ENCODE peak calls at places on chromosomes 6 and 20, in four cellular contexts. A is WTC11, J is HepG2, B is K562. W is an unnamed sample.

GRCh38 chr6:135922746-135923145 is 71.2 kb downstream of the PDE7B start:
- DNase-seq in J (no peak), B (no peak), A (no peak), W (no peak)

GRCh38 chr6:152087096-152087495 is 279.6 kb downstream of the ESR1 start:
- DNase-seq in A (no peak), J (no peak), B (no peak), W (no peak)

GRCh38 chr6:169583867-169584541 is 117.8 kb downstream of the WDR27 start:
- DNase-seq in J (no peak), B (no peak), A (no peak), W (no peak)

GRCh38 chr20:1660263-1660662 is 2.7 kb upstream of the SIRPG start:
- DNase-seq in J (no peak), A (no peak), B (no peak), W (no peak)

GRCh38 chr20:23136893-23137745 is 51.0 kb upstream of the CD93 start:
- DNase-seq in B (peak; percentile 92), A (no peak), J (no peak), W (no peak)

GRCh38 chr6:146700078-146700686 is 101.4 kb downstream of the ADGB start:
- DNase-seq in J (peak; percentile 84), A (peak; percentile 17), B (peak; percentile 90), W (peak; percentile 69)

GRCh38 chr6:2949121-2949520 is 22.2 kb downstream of the SERPINB6 start:
- DNase-seq in B (no peak), A (no peak), J (no peak), W (no peak)

GRCh38 chr6:27332692-27333641 is 20.9 kb upstream of the POM121L2 start:
- DNase-seq in J (peak; percentile 75), B (peak; percentile 91), A (peak; percentile 55), W (peak; percentile 30)

GRCh38 chr20:63527184-63527583 is 6.6 kb downstream of the PPDPF start:
- DNase-seq in J (no peak), A (no peak), B (no peak), W (no peak)

GRCh38 chr6:48641544-48641943 is 530.5 kb upstream of the PTCHD4 start:
- DNase-seq in A (no peak), B (no peak), J (no peak), W (no peak)

GRCh38 chr6:37565267-37566208 is 65.8 kb upstream of the CCDC167 start:
- DNase-seq in J (no peak), B (peak; percentile 35), A (peak; percentile 79), W (no peak)

GRCh38 chr20:43985121-43985520 is 70.5 kb downstream of the TOX2 start:
- DNase-seq in A (no peak), J (no peak), B (no peak), W (no peak)

GRCh38 chr20:59808729-59809381 is 124.6 kb downstream of the SYCP2 start:
- DNase-seq in J (no peak), B (no peak), A (no peak), W (no peak)

GRCh38 chr6:79420054-79420453 is 117.2 kb downstream of the LCA5 start:
- DNase-seq in B (no peak), J (no peak), A (no peak), W (no peak)

GRCh38 chr6:85866373-85866740 is 223.7 kb upstream of the SYNCRIP start:
- DNase-seq in J (no peak), A (no peak), B (no peak), W (no peak)

GRCh38 chr6:96520851-96521115 is 823 bp upstream of the UFL1 start:
- DNase-seq in J (no peak), B (peak; percentile 47), A (no peak), W (no peak)

GRCh38 chr20:34705383-34706021 is 1.4 kb downstream of the TP53INP2 start:
- DNase-seq in B (peak; percentile 66), A (peak; percentile 30), J (peak; percentile 73), W (peak; percentile 37)

GRCh38 chr6:4370066-4370465 is 234.7 kb upstream of the ECI2 start:
- DNase-seq in B (no peak), A (no peak), J (no peak), W (peak; percentile 45)

GRCh38 chr6:154448448-154449096 is 61.9 kb downstream of the CNKSR3 start:
- DNase-seq in A (no peak), J (no peak), B (no peak), W (no peak)

GRCh38 chr20:32569380-32570305 is 15.5 kb downstream of the NOL4L start:
- DNase-seq in J (peak; percentile 47), A (no peak), B (peak; percentile 16), W (no peak)

GRCh38 chr20:23027721-23028120 is 7.4 kb upstream of the SSTR4 start:
- DNase-seq in B (no peak), J (no peak), A (no peak), W (no peak)

GRCh38 chr20:63979549-63980316 is at the start of gene SAMD10:
- DNase-seq in A (peak; percentile 53), B (peak; percentile 77), J (peak; percentile 70), W (no peak)

GRCh38 chr6:21395121-21395520 is 198.4 kb upstream of the SOX4 start:
- DNase-seq in B (no peak), A (no peak), J (no peak), W (no peak)

GRCh38 chr6:109236140-109237081 is 141.1 kb downstream of the CEP57L1 start:
- DNase-seq in B (peak; percentile 92), A (peak; percentile 82), J (peak; percentile 46), W (no peak)

GRCh38 chr6:131023834-131024504 is 39.1 kb downstream of the EPB41L2 start:
- DNase-seq in A (no peak), J (no peak), B (no peak), W (no peak)

GRCh38 chr6:55675936-55676335 is 96.9 kb upstream of the HMGCLL1 start:
- DNase-seq in A (no peak), B (no peak), J (no peak), W (no peak)

GRCh38 chr20:50750145-50750671 is 18.8 kb downstream of the PARD6B start:
- DNase-seq in A (no peak), B (no peak), J (no peak), W (no peak)

GRCh38 chr20:32510601-32511357 is 74.4 kb downstream of the NOL4L start:
- DNase-seq in A (no peak), B (peak; percentile 83), J (peak; percentile 44), W (no peak)

GRCh38 chr6:162363757-162364156 is 363.8 kb downstream of the PRKN start:
- DNase-seq in A (no peak), J (peak; percentile 20), B (peak; percentile 59), W (no peak)

DNA sequence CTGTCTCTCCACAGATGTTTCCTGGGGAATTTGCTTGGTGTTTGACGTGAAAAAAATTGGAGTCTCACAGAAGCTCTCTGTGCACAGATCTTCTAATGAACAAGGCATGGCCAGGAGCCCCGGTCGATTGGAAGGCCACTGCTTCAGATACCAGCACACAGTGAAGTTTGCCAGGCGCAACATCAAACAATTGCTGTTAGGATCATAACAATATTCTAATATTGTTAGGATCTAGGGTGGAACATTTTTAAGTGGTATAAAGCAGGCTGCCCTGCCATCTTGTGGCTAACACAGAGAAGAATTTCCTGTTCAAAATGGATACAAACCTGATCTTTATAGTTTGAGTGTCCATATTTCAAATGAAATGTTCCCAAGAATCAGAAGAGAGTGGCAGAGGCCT is 64.1 kb downstream of the C6orf118 start:
- DNase-seq in A (no peak), B (no peak), J (no peak), W (peak; percentile 18)
- TF ChIP-seq MAX in A (no peak), B (no peak), J (no peak), W (no peak)

GRCh38 chr20:16220826-16221225 is 352.4 kb downstream of the KIF16B start:
- DNase-seq in J (no peak), A (no peak), B (no peak), W (no peak)

GRCh38 chr20:16228722-16229121 is 344.5 kb downstream of the KIF16B start:
- DNase-seq in J (no peak), A (no peak), B (peak; percentile 41), W (no peak)

GRCh38 chr20:16219182-16219581 is 354.1 kb downstream of the KIF16B start:
- DNase-seq in A (no peak), J (no peak), B (no peak), W (no peak)

GRCh38 chr20:16222859-16223411 is 350.3 kb downstream of the KIF16B start:
- DNase-seq in B (peak; percentile 2), A (no peak), J (no peak), W (no peak)
- TF ChIP-seq HMGXB4 in B (no peak), A (no peak), J (no peak), W (no peak)

GRCh38 chr20:58538752-58539151 is 23.6 kb upstream of the APCDD1L start:
- DNase-seq in J (no peak), B (no peak), A (no peak), W (no peak)
- TF ChIP-seq JUN in J (no peak), B (no peak), A (no peak), W (no peak)

GRCh38 chr6:150528648-150529285 is 70.9 kb upstream of the PLEKHG1 start:
- DNase-seq in J (no peak), A (peak; percentile 64), B (peak; percentile 3), W (no peak)
- TF ChIP-seq MAX in J (no peak), A (peak; percentile 30), B (no peak), W (no peak)

DNA sequence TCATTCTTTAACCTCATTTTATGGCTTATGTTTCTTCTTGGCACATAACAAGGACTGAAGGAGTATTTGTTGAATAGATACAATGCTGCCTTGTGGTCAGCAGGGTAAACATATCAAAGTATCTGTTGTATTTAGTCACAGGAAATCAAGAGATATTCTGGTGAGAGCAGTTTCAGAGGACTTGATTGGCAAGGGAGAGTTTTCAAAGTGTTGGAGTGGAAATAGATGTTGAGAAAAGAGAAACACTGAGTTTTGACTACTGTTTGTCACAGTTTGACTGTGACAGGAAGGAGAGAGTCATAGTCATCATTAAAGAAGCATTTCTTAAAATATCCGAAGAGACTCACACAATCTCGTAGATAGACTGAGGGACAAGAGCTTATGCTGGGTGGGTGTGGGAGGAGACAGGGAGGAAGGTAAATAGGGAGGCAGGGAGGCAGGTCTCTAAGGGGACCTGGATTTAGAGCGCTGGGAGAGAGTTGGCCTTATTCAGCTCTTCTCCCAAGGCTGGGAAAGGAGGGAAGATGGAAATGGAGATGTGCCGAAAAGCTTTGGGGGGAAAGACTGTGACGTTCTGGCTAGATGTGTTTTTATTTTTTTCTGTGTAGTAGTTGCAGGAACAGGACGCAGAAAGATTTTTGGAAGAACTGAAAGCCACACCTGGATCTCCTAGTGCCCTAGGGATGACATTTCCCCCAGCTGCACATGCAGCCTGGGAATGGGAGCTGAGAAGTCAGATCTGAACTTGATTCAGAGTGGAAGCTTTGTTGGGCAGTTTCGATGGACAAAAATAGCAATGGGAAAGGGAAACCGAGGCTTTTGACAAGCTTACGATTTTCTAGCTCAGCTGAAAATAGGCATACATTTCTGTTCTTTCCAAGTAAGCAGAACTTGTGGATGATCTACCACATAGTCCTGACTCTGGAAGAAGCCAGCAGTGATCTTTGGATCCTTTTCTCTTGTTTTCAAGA is 65.0 kb upstream of the IFNGR1 start:
- DNase-seq in B (no peak), A (no peak), J (peak; percentile 16), W (no peak)
- TF ChIP-seq HMGXB4 in B (no peak), A (no peak), J (no peak), W (no peak)

DNA sequence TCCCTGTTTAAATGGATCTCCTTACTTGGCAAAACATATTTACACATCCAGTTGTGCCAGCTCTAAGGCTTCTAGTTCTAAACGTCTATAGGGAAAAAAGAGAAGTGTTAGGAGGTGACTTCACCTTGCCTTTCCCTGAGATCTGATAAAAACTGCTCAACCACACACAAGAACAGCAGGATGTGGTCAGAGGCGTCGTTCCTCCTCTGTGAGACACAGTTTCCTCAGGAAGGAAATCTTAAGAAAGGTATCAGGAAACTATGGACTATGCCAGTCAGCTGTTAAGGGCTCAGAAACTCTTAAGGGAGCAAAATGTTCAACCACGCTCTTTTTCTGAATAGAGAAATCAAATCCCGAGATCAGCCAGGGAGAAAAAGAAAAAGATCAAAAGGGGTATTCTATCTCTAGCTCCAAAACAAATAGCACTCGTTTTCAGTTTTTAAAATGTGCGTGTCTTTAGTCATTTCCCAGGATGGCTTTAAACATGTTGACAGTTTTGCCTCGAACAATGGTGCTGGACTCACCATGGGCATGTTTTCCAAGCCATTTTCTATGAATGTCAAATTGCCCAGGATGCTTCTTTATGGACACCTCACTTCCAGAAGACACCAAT is 154.5 kb downstream of the HACE1 start:
- DNase-seq in A (no peak), B (peak; percentile 65), J (no peak), W (no peak)
- TF ChIP-seq JUN in A (no peak), B (peak; percentile 56), J (no peak), W (no peak)

W was measured in A549.